ENCODE peak calls at places on chromosomes 6 and 20, in seven cellular contexts. One of them, this sample, is unnamed.
A peak's percentile ranks its signal among the peaks of the same experiment; 100 is the strongest.

GRCh38 chr6:7997311-7997710 is 66.9 kb downstream of the BLOC1S5 start:
- DNase-seq in HFF-Myc: no peak
- DNase-seq in fibroblast of the aortic adventitia: no peak
- DNase-seq in PC-3: no peak
- DNase-seq in MM.1S: no peak
- DNase-seq in astrocyte of the spinal cord: no peak
- DNase-seq in mucosa of descending colon: no peak
- DNase-seq in this sample: no peak

GRCh38 chr20:9040874-9041524 is 27.9 kb upstream of the PLCB4 start:
- DNase-seq in HFF-Myc: no peak
- DNase-seq in fibroblast of the aortic adventitia: peak; percentile 29
- DNase-seq in PC-3: no peak
- DNase-seq in MM.1S: no peak
- DNase-seq in astrocyte of the spinal cord: peak; percentile 55
- DNase-seq in mucosa of descending colon: no peak
- DNase-seq in this sample: peak; percentile 52

GRCh38 chr6:1197309-1197708 is 114.6 kb upstream of the FOXQ1 start:
- DNase-seq in HFF-Myc: no peak
- DNase-seq in fibroblast of the aortic adventitia: no peak
- DNase-seq in PC-3: no peak
- DNase-seq in MM.1S: no peak
- DNase-seq in astrocyte of the spinal cord: no peak
- DNase-seq in mucosa of descending colon: no peak
- DNase-seq in this sample: no peak

GRCh38 chr20:50286174-50286511 is 95.5 kb downstream of the CEBPB start:
- DNase-seq in HFF-Myc: no peak
- DNase-seq in fibroblast of the aortic adventitia: no peak
- DNase-seq in PC-3: no peak
- DNase-seq in MM.1S: no peak
- DNase-seq in astrocyte of the spinal cord: no peak
- DNase-seq in mucosa of descending colon: no peak
- DNase-seq in this sample: no peak

GRCh38 chr20:4220756-4221155 is 205.4 kb upstream of the RNF24 start:
- DNase-seq in HFF-Myc: no peak
- DNase-seq in fibroblast of the aortic adventitia: no peak
- DNase-seq in PC-3: no peak
- DNase-seq in MM.1S: no peak
- DNase-seq in astrocyte of the spinal cord: no peak
- DNase-seq in mucosa of descending colon: no peak
- DNase-seq in this sample: no peak

GRCh38 chr6:27541212-27541931 is 68.5 kb upstream of the ZNF184 start:
- DNase-seq in HFF-Myc: no peak
- DNase-seq in fibroblast of the aortic adventitia: no peak
- DNase-seq in PC-3: peak; percentile 61
- DNase-seq in MM.1S: no peak
- DNase-seq in astrocyte of the spinal cord: no peak
- DNase-seq in mucosa of descending colon: no peak
- DNase-seq in this sample: peak; percentile 48

GRCh38 chr20:58701431-58702160 is 9.0 kb downstream of the NPEPL1 start:
- DNase-seq in HFF-Myc: no peak
- DNase-seq in fibroblast of the aortic adventitia: no peak
- DNase-seq in PC-3: no peak
- DNase-seq in MM.1S: no peak
- DNase-seq in astrocyte of the spinal cord: no peak
- DNase-seq in mucosa of descending colon: no peak
- DNase-seq in this sample: no peak

GRCh38 chr6:3813150-3813780 is 35.9 kb upstream of the FAM50B start:
- DNase-seq in HFF-Myc: no peak
- DNase-seq in fibroblast of the aortic adventitia: peak; percentile 37
- DNase-seq in PC-3: peak; percentile 80
- DNase-seq in MM.1S: no peak
- DNase-seq in astrocyte of the spinal cord: peak; percentile 47
- DNase-seq in mucosa of descending colon: no peak
- DNase-seq in this sample: peak; percentile 63

GRCh38 chr20:21719592-21720214 is 14.2 kb downstream of the PAX1 start:
- DNase-seq in HFF-Myc: peak; percentile 22
- DNase-seq in fibroblast of the aortic adventitia: peak; percentile 78
- DNase-seq in PC-3: peak; percentile 84
- DNase-seq in MM.1S: peak; percentile 79
- DNase-seq in astrocyte of the spinal cord: peak; percentile 67
- DNase-seq in mucosa of descending colon: no peak
- DNase-seq in this sample: peak; percentile 77

GRCh38 chr20:63290677-63291472 is 2.1 kb upstream of the COL20A1 start:
- DNase-seq in HFF-Myc: no peak
- DNase-seq in fibroblast of the aortic adventitia: peak; percentile 9
- DNase-seq in PC-3: peak; percentile 62
- DNase-seq in MM.1S: peak; percentile 26
- DNase-seq in astrocyte of the spinal cord: no peak
- DNase-seq in mucosa of descending colon: peak; percentile 73
- DNase-seq in this sample: peak; percentile 55

GRCh38 chr6:14728396-14729024 is 517.4 kb upstream of the JARID2 start:
- DNase-seq in HFF-Myc: no peak
- DNase-seq in fibroblast of the aortic adventitia: peak; percentile 82
- DNase-seq in PC-3: peak; percentile 51
- DNase-seq in MM.1S: no peak
- DNase-seq in astrocyte of the spinal cord: no peak
- DNase-seq in mucosa of descending colon: no peak
- DNase-seq in this sample: peak; percentile 64

GRCh38 chr6:29926081-29926794 is 16.1 kb upstream of the HLA-A start:
- DNase-seq in HFF-Myc: no peak
- DNase-seq in fibroblast of the aortic adventitia: peak; percentile 26
- DNase-seq in PC-3: no peak
- DNase-seq in MM.1S: no peak
- DNase-seq in astrocyte of the spinal cord: peak; percentile 26
- DNase-seq in mucosa of descending colon: peak; percentile 63
- DNase-seq in this sample: peak; percentile 18

GRCh38 chr20:62267543-62267942 is 29.2 kb downstream of the OSBPL2 start:
- DNase-seq in HFF-Myc: no peak
- DNase-seq in fibroblast of the aortic adventitia: no peak
- DNase-seq in PC-3: no peak
- DNase-seq in MM.1S: no peak
- DNase-seq in astrocyte of the spinal cord: no peak
- DNase-seq in mucosa of descending colon: no peak
- DNase-seq in this sample: peak; percentile 61

GRCh38 chr6:31531162-31531561 is 2.4 kb downstream of the MCCD1 start:
- DNase-seq in HFF-Myc: no peak
- DNase-seq in fibroblast of the aortic adventitia: no peak
- DNase-seq in PC-3: no peak
- DNase-seq in MM.1S: no peak
- DNase-seq in astrocyte of the spinal cord: no peak
- DNase-seq in mucosa of descending colon: no peak
- DNase-seq in this sample: no peak
- TF ChIP-seq CTCF in HFF-Myc: no peak
- TF ChIP-seq CTCF in fibroblast of the aortic adventitia: no peak
- TF ChIP-seq CTCF in PC-3: no peak
- TF ChIP-seq CTCF in MM.1S: no peak
- TF ChIP-seq CTCF in astrocyte of the spinal cord: no peak
- TF ChIP-seq CTCF in mucosa of descending colon: no peak
- TF ChIP-seq CTCF in this sample: no peak

GRCh38 chr6:98823845-98824162 is 10.6 kb upstream of the POU3F2 start:
- DNase-seq in HFF-Myc: no peak
- DNase-seq in fibroblast of the aortic adventitia: no peak
- DNase-seq in PC-3: no peak
- DNase-seq in MM.1S: no peak
- DNase-seq in astrocyte of the spinal cord: no peak
- DNase-seq in mucosa of descending colon: no peak
- DNase-seq in this sample: no peak
- H3K4me3 ChIP-seq in HFF-Myc: no peak overlapping the region
- H3K4me3 ChIP-seq in fibroblast of the aortic adventitia: no peak overlapping the region
- H3K4me3 ChIP-seq in PC-3: no peak overlapping the region
- H3K4me3 ChIP-seq in MM.1S: no peak overlapping the region
- H3K4me3 ChIP-seq in astrocyte of the spinal cord: peak overlapping the region; percentile 34
- H3K4me3 ChIP-seq in mucosa of descending colon: no peak overlapping the region
- H3K4me3 ChIP-seq in this sample: no peak overlapping the region

DNA sequence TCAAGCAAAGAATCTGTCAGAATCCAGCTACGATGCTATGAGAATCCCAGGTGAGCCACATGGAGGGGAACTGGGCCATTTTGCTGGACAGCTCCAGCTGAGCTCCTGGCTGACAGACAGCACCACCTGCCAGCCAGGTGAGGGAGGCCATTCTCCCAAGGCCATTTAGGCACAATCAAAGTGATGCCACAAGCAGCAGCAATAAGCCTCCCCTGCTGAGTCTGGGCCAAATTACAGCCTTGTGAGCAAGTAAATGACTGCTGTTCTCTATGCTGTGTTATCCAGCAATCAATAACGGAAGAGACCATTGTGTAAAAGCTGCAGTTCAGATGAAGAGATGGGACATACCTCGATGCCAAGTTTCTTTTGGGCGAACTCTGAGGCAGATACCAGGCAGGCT is 14.1 kb upstream of the SCGN start:
- DNase-seq in HFF-Myc: no peak
- DNase-seq in fibroblast of the aortic adventitia: no peak
- DNase-seq in PC-3: peak; percentile 43
- DNase-seq in MM.1S: no peak
- DNase-seq in astrocyte of the spinal cord: no peak
- DNase-seq in mucosa of descending colon: peak; percentile 22
- DNase-seq in this sample: peak; percentile 42
- TF ChIP-seq CTCF in HFF-Myc: no peak
- TF ChIP-seq CTCF in fibroblast of the aortic adventitia: no peak
- TF ChIP-seq CTCF in PC-3: peak; percentile 34
- TF ChIP-seq CTCF in MM.1S: no peak
- TF ChIP-seq CTCF in astrocyte of the spinal cord: no peak
- TF ChIP-seq CTCF in mucosa of descending colon: no peak
- TF ChIP-seq CTCF in this sample: peak; percentile 42

DNA sequence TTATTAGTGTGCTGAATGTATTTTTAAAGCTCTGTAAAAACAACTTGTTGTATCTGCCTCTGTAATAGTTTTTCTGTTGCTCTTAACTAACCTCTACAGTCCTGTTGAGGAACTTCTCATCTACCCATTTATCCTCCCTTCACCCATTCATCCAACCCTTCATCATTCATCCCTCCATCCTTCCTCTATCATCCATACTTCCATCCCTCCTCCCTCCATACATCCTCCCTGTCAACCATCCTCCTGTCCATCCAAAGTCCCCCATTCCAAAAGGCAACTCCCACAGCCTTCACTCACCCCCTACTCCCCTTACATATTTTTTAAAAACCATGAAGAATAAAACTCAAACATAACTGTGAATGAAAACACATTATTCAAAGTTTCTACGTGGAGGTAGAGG is 40.7 kb upstream of the SPDEF start:
- DNase-seq in HFF-Myc: no peak
- DNase-seq in fibroblast of the aortic adventitia: no peak
- DNase-seq in PC-3: no peak
- DNase-seq in MM.1S: no peak
- DNase-seq in astrocyte of the spinal cord: no peak
- DNase-seq in mucosa of descending colon: no peak
- DNase-seq in this sample: no peak
- H3K4me3 ChIP-seq in HFF-Myc: no peak overlapping the region
- H3K4me3 ChIP-seq in fibroblast of the aortic adventitia: no peak overlapping the region
- H3K4me3 ChIP-seq in PC-3: no peak overlapping the region
- H3K4me3 ChIP-seq in MM.1S: no peak overlapping the region
- H3K4me3 ChIP-seq in astrocyte of the spinal cord: no peak overlapping the region
- H3K4me3 ChIP-seq in mucosa of descending colon: no peak overlapping the region
- H3K4me3 ChIP-seq in this sample: no peak overlapping the region

GRCh38 chr6:113343940-113344339 is 513.2 kb upstream of the MARCKS start:
- DNase-seq in HFF-Myc: no peak
- DNase-seq in fibroblast of the aortic adventitia: no peak
- DNase-seq in PC-3: no peak
- DNase-seq in MM.1S: no peak
- DNase-seq in astrocyte of the spinal cord: no peak
- DNase-seq in mucosa of descending colon: no peak
- DNase-seq in this sample: no peak

GRCh38 chr6:113344969-113345368 is 512.2 kb upstream of the MARCKS start:
- DNase-seq in HFF-Myc: no peak
- DNase-seq in fibroblast of the aortic adventitia: peak; percentile 43
- DNase-seq in PC-3: no peak
- DNase-seq in MM.1S: no peak
- DNase-seq in astrocyte of the spinal cord: no peak
- DNase-seq in mucosa of descending colon: no peak
- DNase-seq in this sample: no peak

GRCh38 chr6:113339173-113339572 is 518.0 kb upstream of the MARCKS start:
- DNase-seq in HFF-Myc: no peak
- DNase-seq in fibroblast of the aortic adventitia: no peak
- DNase-seq in PC-3: no peak
- DNase-seq in MM.1S: no peak
- DNase-seq in astrocyte of the spinal cord: no peak
- DNase-seq in mucosa of descending colon: no peak
- DNase-seq in this sample: no peak

GRCh38 chr6:113338610-113339009 is 518.5 kb upstream of the MARCKS start:
- DNase-seq in HFF-Myc: no peak
- DNase-seq in fibroblast of the aortic adventitia: peak; percentile 36
- DNase-seq in PC-3: no peak
- DNase-seq in MM.1S: no peak
- DNase-seq in astrocyte of the spinal cord: no peak
- DNase-seq in mucosa of descending colon: no peak
- DNase-seq in this sample: no peak

GRCh38 chr6:113340371-113340770 is 516.8 kb upstream of the MARCKS start:
- DNase-seq in HFF-Myc: no peak
- DNase-seq in fibroblast of the aortic adventitia: no peak
- DNase-seq in PC-3: no peak
- DNase-seq in MM.1S: no peak
- DNase-seq in astrocyte of the spinal cord: no peak
- DNase-seq in mucosa of descending colon: no peak
- DNase-seq in this sample: no peak
- TF ChIP-seq CTCF in HFF-Myc: no peak
- TF ChIP-seq CTCF in fibroblast of the aortic adventitia: no peak
- TF ChIP-seq CTCF in PC-3: no peak
- TF ChIP-seq CTCF in MM.1S: no peak
- TF ChIP-seq CTCF in astrocyte of the spinal cord: no peak
- TF ChIP-seq CTCF in mucosa of descending colon: no peak
- TF ChIP-seq CTCF in this sample: no peak